ENCODE peak calls at places on chromosomes 13 and 19, in five cellular contexts. H, U, S, G and C are unnamed samples.

GRCh38 chr13:100106005-100106404 is 17.1 kb downstream of the PCCA start:
- DNase-seq in S (no peak), U (no peak), G (no peak), H (no peak), C (no peak)

GRCh38 chr13:49046534-49046933 is 70.8 kb downstream of the FNDC3A start:
- DNase-seq in U (no peak), G (no peak), H (no peak), S (no peak), C (no peak)

GRCh38 chr19:4972509-4973230 is 3.8 kb downstream of the KDM4B start:
- DNase-seq in G (no peak), U (no peak), H (no peak), S (no peak), C (no peak)

GRCh38 chr13:51524312-51524711 is 60.0 kb upstream of the WDFY2 start:
- DNase-seq in S (no peak), G (no peak), H (no peak), U (no peak), C (no peak)

GRCh38 chr13:23772717-23773116 is 116.5 kb downstream of the MIPEP start:
- DNase-seq in S (no peak), U (no peak), G (no peak), H (no peak), C (no peak)

GRCh38 chr19:38035515-38036495 is 128.8 kb downstream of the SIPA1L3 start:
- DNase-seq in G (no peak), U (no peak), S (no peak), H (no peak), C (peak)

GRCh38 chr19:5891938-5892771 is 11.4 kb downstream of the NDUFA11 start:
- DNase-seq in S (peak), G (peak), U (peak), H (peak), C (peak)

GRCh38 chr13:37277435-37278144 is 172.1 kb upstream of the CSNK1A1L start:
- DNase-seq in U (no peak), H (no peak), G (no peak), S (no peak), C (no peak)

GRCh38 chr13:73428706-73429105 is 369.9 kb downstream of the KLF5 start:
- DNase-seq in H (no peak), U (no peak), G (no peak), S (no peak), C (no peak)

GRCh38 chr13:26202365-26202972 is 19.6 kb downstream of the RNF6 start:
- DNase-seq in S (no peak), G (no peak), H (no peak), U (no peak), C (no peak)

GRCh38 chr19:2774083-2774679 is 8.9 kb downstream of the SGTA start:
- DNase-seq in U (no peak), H (no peak), G (no peak), S (peak), C (no peak)

GRCh38 chr13:41546372-41547252 is 89.3 kb downstream of the RGCC start:
- DNase-seq in U (no peak), S (no peak), G (no peak), H (no peak), C (no peak)

GRCh38 chr13:20772401-20773131 is 1.2 kb downstream of the EEF1AKMT1 start:
- DNase-seq in U (no peak), H (no peak), G (no peak), S (no peak), C (no peak)

GRCh38 chr13:64556391-64556790 is 2673.7 kb downstream of the PCDH9 start:
- DNase-seq in H (no peak), U (no peak), S (no peak), G (no peak), C (no peak)

GRCh38 chr19:33377586-33378475 is 4.3 kb downstream of the CEBPG start:
- DNase-seq in S (no peak), H (no peak), G (no peak), U (no peak), C (no peak)

GRCh38 chr13:27712421-27712820 is 79.9 kb upstream of the GSX1 start:
- DNase-seq in H (peak), G (no peak), U (no peak), S (no peak), C (no peak)

GRCh38 chr13:102400619-102401125 is 1.2 kb downstream of the FGF14 start:
- DNase-seq in S (peak), H (no peak), U (no peak), G (peak), C (peak)

GRCh38 chr13:94007072-94007471 is 472.4 kb downstream of the DCT start:
- DNase-seq in H (no peak), U (no peak), G (no peak), S (no peak), C (no peak)

GRCh38 chr19:662207-662961 is 630 bp downstream of the RNF126 start:
- DNase-seq in G (peak), S (no peak), U (no peak), H (peak), C (peak)

DNA sequence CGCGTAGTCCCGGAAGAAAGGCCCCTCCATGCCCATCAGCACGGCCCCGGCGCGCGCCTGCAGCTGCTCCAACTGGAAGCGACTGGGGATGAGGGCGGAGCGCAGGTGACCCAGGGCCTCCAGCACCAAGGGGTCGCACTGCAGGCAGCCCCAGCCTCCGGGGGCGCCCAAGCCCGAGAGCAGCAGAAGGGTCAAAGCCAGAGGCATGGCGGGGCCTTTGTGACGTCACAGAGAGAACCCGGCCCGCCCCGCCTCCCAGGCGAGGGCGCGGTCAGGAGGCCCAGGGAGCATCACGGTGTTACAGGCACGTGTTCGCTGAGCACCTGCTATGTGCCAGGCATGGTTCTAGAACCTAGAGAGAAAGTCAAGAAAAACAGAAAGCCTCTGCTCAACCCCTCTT is at the start of gene IZUMO2:
- DNase-seq in U (no peak), H (no peak), S (peak), G (no peak), C (no peak)
- TF ChIP-seq CTCF in U (no peak), H (no peak), S (no peak), G (no peak), C (no peak)

DNA sequence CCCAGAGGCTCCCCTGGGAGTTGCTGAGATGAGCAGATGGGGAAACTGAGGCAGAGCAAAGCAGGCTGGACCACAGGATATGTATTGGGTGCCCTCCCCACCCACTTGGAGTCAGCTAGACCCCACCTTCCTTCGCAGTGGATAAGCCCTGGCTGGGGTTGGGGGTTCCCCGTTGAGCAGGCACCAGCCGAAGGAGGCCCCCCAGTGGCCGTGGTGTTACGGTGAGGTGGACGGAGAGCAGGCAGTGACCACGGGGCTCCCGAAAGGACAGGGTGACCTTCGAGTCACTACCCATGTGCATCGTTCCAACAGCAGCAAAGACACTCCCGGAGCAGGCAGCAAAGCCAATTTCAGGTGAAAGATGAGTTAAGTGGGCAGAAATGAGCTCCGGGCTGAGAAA is 62.4 kb upstream of the ADGRE5 start:
- DNase-seq in U (no peak), G (peak), H (peak), S (peak), C (peak)
- TF ChIP-seq CTCF in U (peak), G (no peak), H (no peak), S (no peak), C (peak)

GRCh38 chr19:44904426-44904994 is 1.1 kb upstream of the APOE start:
- DNase-seq in S (no peak), G (no peak), H (no peak), U (no peak), C (no peak)
- TF ChIP-seq CTCF in S (no peak), G (no peak), H (no peak), U (peak), C (no peak)

DNA sequence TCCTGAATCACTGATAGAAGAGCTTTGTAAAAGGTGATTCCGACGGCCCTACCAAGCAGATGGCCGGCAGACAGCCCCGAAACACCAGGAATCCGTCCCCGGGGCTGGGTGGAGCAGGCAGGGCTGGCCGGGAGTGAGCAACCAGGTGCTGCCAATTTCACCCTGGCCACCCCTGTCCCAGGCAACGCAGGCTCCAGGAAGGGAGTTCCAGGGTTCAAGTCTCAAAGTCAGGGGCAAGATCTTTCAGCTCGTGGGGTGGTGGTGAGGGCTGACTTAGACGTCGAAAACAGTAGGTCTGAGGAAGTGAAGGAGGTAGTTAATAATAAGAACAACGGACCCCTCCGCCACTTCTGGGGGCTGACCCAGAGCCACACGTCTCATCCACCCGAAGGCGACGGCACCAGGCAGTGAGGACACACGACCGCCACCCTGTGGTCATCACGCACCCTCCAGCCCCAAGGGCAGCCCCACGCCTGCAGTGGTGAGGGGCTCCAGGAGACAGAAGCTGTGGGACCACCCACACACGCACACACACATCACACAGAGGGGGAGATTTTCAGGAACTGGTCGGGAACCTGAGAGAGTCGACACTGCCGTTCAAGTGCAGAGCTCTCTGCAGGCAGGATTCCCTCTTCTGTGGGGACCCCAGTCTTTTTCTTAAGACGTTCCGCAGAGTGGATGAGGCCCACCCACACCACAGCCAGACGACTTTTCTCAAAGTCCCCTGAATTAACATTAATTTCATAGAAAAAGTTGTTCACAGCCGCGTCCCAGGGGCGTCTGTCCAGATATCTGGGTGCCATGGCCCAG is 67.2 kb downstream of the SPACA7 start:
- DNase-seq in S (peak), U (no peak), G (peak), H (peak), C (peak)
- TF ChIP-seq CTCF in S (no peak), U (no peak), G (no peak), H (no peak), C (no peak)